ENCODE peak calls at places on chromosomes 16 and 17, in seven cellular contexts. V is ascending aorta; D is CD8-positive, alpha-beta T cell; E is fibroblast of lung; K is transverse colon; P is kidney epithelial cell; B is Caco-2. C is an unnamed sample.
A peak's percentile ranks its signal among the peaks of the same experiment; 100 is the strongest.

GRCh38 chr17:7014995-7015586 is 2.7 kb downstream of the RNASEK start:
- DNase-seq in V (peak; percentile 72), D (no peak), E (peak; percentile 42), K (peak; percentile 49), P (no peak), B (no peak), C (no peak)

GRCh38 chr17:77222356-77222755 is 81.6 kb downstream of the SEC14L1 start:
- DNase-seq in V (no peak), D (no peak), E (no peak), K (no peak), P (no peak), B (no peak), C (no peak)

GRCh38 chr16:69073181-69073669 is 32.2 kb upstream of the HAS3 start:
- DNase-seq in V (no peak), D (no peak), E (peak; percentile 82), K (no peak), P (peak; percentile 91), B (no peak), C (no peak)

GRCh38 chr17:82752371-82753200 is 721 bp downstream of the TBCD start:
- DNase-seq in V (no peak), D (no peak), E (no peak), K (peak; percentile 39), P (no peak), B (no peak), C (peak; percentile 27)

GRCh38 chr17:31058958-31059357 is 35.8 kb upstream of the NF1 start:
- DNase-seq in V (no peak), D (no peak), E (no peak), K (no peak), P (no peak), B (no peak), C (no peak)

GRCh38 chr17:44354582-44355309 is 8.9 kb downstream of the FAM171A2 start:
- DNase-seq in V (no peak), D (peak; percentile 80), E (no peak), K (peak; percentile 69), P (no peak), B (no peak), C (peak; percentile 37)

GRCh38 chr16:53378138-53378537 is 56.1 kb upstream of the RBL2 start:
- DNase-seq in V (no peak), D (no peak), E (no peak), K (no peak), P (no peak), B (no peak), C (no peak)

GRCh38 chr17:16281351-16281750 is 64.3 kb downstream of the PIGL start:
- DNase-seq in V (no peak), D (no peak), E (peak; percentile 86), K (no peak), P (no peak), B (no peak), C (no peak)

GRCh38 chr16:67015317-67015731 is 13.6 kb upstream of the CBFB start:
- DNase-seq in V (no peak), D (no peak), E (no peak), K (peak; percentile 18), P (no peak), B (peak; percentile 48), C (no peak)

GRCh38 chr17:63948521-63948920 is 16.4 kb upstream of the CD79B start:
- DNase-seq in V (no peak), D (no peak), E (no peak), K (no peak), P (no peak), B (no peak), C (no peak)

GRCh38 chr16:53744449-53744848 is 40.5 kb downstream of the FTO start:
- DNase-seq in V (no peak), D (peak; percentile 51), E (no peak), K (no peak), P (no peak), B (no peak), C (no peak)

GRCh38 chr17:5249615-5250014 is 15.0 kb upstream of the SCIMP start:
- DNase-seq in V (peak; percentile 78), D (peak; percentile 73), E (peak; percentile 86), K (peak; percentile 63), P (peak; percentile 35), B (peak; percentile 38), C (peak; percentile 90)

GRCh38 chr17:74006366-74006765 is 197.1 kb upstream of the RPL38 start:
- DNase-seq in V (no peak), D (no peak), E (no peak), K (no peak), P (no peak), B (no peak), C (no peak)

GRCh38 chr17:7023576-7024401 is 939 bp downstream of the BCL6B start:
- DNase-seq in V (peak; percentile 93), D (peak; percentile 89), E (peak; percentile 84), K (peak; percentile 96), P (peak; percentile 51), B (no peak), C (peak; percentile 93)

GRCh38 chr17:5513610-5514009 is 27.2 kb downstream of the MIS12 start:
- DNase-seq in V (peak; percentile 12), D (no peak), E (no peak), K (no peak), P (no peak), B (no peak), C (no peak)

GRCh38 chr17:65183736-65184135 is 46.6 kb downstream of the RGS9 start:
- DNase-seq in V (no peak), D (no peak), E (no peak), K (no peak), P (peak; percentile 60), B (no peak), C (peak; percentile 40)

GRCh38 chr17:36935681-36936454 is 1.4 kb upstream of the LHX1 start:
- DNase-seq in V (no peak), D (no peak), E (no peak), K (no peak), P (no peak), B (no peak), C (no peak)

GRCh38 chr17:1087381-1088241 is 90.7 kb downstream of the TIMM22 start:
- DNase-seq in V (peak; percentile 90), D (no peak), E (no peak), K (peak; percentile 85), P (peak; percentile 74), B (no peak), C (no peak)

GRCh38 chr17:16477255-16477654 is 14.7 kb downstream of the LRRC75A start:
- DNase-seq in V (peak; percentile 86), D (no peak), E (peak; percentile 89), K (peak; percentile 37), P (peak; percentile 68), B (no peak), C (no peak)

GRCh38 chr16:4433228-4433627 is 7.6 kb downstream of the DNAJA3 start:
- DNase-seq in V (no peak), D (no peak), E (no peak), K (no peak), P (no peak), B (no peak), C (no peak)

GRCh38 chr16:4428500-4428899 is 2.8 kb downstream of the DNAJA3 start:
- DNase-seq in V (no peak), D (no peak), E (no peak), K (no peak), P (no peak), B (no peak), C (no peak)

GRCh38 chr16:4426722-4427372 is 1.2 kb downstream of the DNAJA3 start:
- DNase-seq in V (no peak), D (no peak), E (no peak), K (no peak), P (no peak), B (no peak), C (no peak)

GRCh38 chr16:4433914-4434787 is 8.5 kb downstream of the DNAJA3 start:
- DNase-seq in V (no peak), D (no peak), E (no peak), K (no peak), P (no peak), B (no peak), C (no peak)

GRCh38 chr16:4431023-4431422 is 5.4 kb downstream of the DNAJA3 start:
- DNase-seq in V (no peak), D (no peak), E (no peak), K (no peak), P (no peak), B (no peak), C (no peak)
- H3K36me3 ChIP-seq in V (peaks cover 7% of the 10 kb centered on the region), D (peaks cover 20% of the 10 kb centered on the region), E (peaks cover 5% of the 10 kb centered on the region), K (no peaks in the 10 kb centered on the region), P (peaks cover 2% of the 10 kb centered on the region), B (no peaks in the 10 kb centered on the region), C (peaks cover 6% of the 10 kb centered on the region)

DNA sequence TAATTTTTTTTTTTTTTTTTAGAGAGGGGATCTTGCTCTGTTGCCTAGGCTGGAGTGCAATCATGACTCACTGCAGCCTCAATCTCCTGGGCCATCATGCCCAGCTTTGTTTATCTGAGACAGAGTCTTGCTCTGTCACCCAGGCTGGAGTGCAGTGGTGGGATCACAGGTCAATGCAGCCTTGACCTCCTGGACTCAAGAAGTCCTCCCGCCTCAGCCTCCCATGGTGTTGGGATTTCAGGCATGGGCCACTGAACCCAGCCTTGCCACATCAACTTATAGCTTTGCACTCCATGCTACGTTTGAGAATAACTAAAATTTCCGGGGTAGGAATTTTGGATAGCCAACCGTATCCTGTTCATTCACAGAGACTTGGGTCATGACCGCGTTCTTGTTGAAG is 30.6 kb downstream of the RNF213 start:
- DNase-seq in V (no peak), D (no peak), E (no peak), K (no peak), P (no peak), B (no peak), C (no peak)
- H3K36me3 ChIP-seq in V (peaks cover 81% of the 10 kb centered on the region), D (peaks cover 74% of the 10 kb centered on the region), E (peaks cover 52% of the 10 kb centered on the region), K (no peaks in the 10 kb centered on the region), P (peaks cover 8% of the 10 kb centered on the region), B (peaks cover 4% of the 10 kb centered on the region), C (peaks cover 4% of the 10 kb centered on the region)

GRCh38 chr17:75242461-75243042 is 18.9 kb downstream of the GGA3 start:
- DNase-seq in V (no peak), D (no peak), E (no peak), K (peak; percentile 37), P (no peak), B (no peak), C (no peak)
- H3K36me3 ChIP-seq in V (peaks cover 83% of the 10 kb centered on the region), D (peaks cover 74% of the 10 kb centered on the region), E (peaks cover 45% of the 10 kb centered on the region), K (no peaks in the 10 kb centered on the region), P (peaks cover 7% of the 10 kb centered on the region), B (peaks cover 7% of the 10 kb centered on the region), C (peaks cover 31% of the 10 kb centered on the region)

GRCh38 chr16:85796599-85796998 is 2.7 kb downstream of the EMC8 start:
- DNase-seq in V (no peak), D (no peak), E (no peak), K (no peak), P (no peak), B (no peak), C (no peak)

GRCh38 chr16:85798283-85798776 is 1.0 kb downstream of the EMC8 start:
- DNase-seq in V (no peak), D (no peak), E (no peak), K (no peak), P (no peak), B (peak; percentile 72), C (no peak)

GRCh38 chr16:85794696-85795095 is 4.6 kb downstream of the EMC8 start:
- DNase-seq in V (no peak), D (no peak), E (no peak), K (no peak), P (no peak), B (no peak), C (no peak)

GRCh38 chr16:85793662-85794298 is 5.6 kb downstream of the EMC8 start:
- DNase-seq in V (no peak), D (no peak), E (no peak), K (no peak), P (no peak), B (no peak), C (no peak)

DNA sequence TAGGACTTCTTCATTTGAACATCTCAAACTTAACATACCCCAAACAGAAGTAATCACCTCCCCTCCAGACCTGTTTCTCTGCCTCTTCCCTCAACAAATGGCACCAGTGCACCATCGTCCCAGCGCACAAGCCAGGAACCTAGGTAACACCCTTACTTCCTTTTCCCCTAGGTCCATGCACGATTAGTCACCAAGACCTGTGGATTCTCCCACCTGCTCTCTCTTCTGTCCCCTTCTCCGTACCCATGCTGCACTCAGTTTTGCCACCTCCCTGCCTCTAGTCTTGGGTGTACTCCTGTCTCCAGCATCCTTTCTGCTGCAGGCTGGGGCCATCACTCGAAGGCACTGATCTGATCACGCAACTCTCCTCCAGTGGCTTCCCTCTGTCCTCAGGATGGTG is 3.2 kb downstream of the EMC8 start:
- DNase-seq in V (no peak), D (no peak), E (no peak), K (no peak), P (no peak), B (no peak), C (no peak)
- H3K36me3 ChIP-seq in V (peaks cover 13% of the 10 kb centered on the region), D (no peaks in the 10 kb centered on the region), E (peaks cover 19% of the 10 kb centered on the region), K (no peaks in the 10 kb centered on the region), P (peaks cover 1% of the 10 kb centered on the region), B (peaks cover 8% of the 10 kb centered on the region), C (peaks cover 5% of the 10 kb centered on the region)

C was measured in cardiac muscle cell.